ENCODE peak calls at places on chromosome 2, in ten cellular contexts. L is GM20000, X is mesothelial cell of epicardium, V is right lobe of liver, P is H9, S is astrocyte of the spinal cord, M is ovary, H is GM13976, N is astrocyte, B is fibroblast of lung. G is an unnamed sample.

GRCh38 chr2:150911766-150912280 is 349.8 kb downstream of the RBM43 start:
- DNase-seq in X (no peak), B (peak), H (no peak), L (no peak), M (peak), S (peak), N (peak), P (peak), V (peak), G (peak)

GRCh38 chr2:85419009-85419711 is 646 bp downstream of the SH2D6 start:
- DNase-seq in H (no peak), L (no peak), M (no peak), X (no peak), P (no peak), B (no peak), V (no peak), S (no peak), N (no peak), G (no peak)

GRCh38 chr2:43429366-43429765 is 166.5 kb downstream of the THADA start:
- DNase-seq in M (no peak), N (no peak), X (no peak), P (no peak), L (no peak), B (no peak), V (no peak), H (no peak), S (no peak), G (no peak)

GRCh38 chr2:170878505-170878904 is 50.5 kb upstream of the GORASP2 start:
- DNase-seq in S (peak), N (no peak), X (no peak), H (peak), V (no peak), M (no peak), B (peak), P (no peak), L (peak), G (no peak)

GRCh38 chr2:13193900-13194299 is 477.2 kb downstream of the TRIB2 start:
- DNase-seq in M (no peak), V (no peak), P (no peak), N (peak), H (peak), L (peak), X (no peak), B (peak), S (peak), G (no peak)

GRCh38 chr2:136767030-136767429 is 1.7 kb downstream of the THSD7B start:
- DNase-seq in N (no peak), B (no peak), S (no peak), P (no peak), L (no peak), V (no peak), H (no peak), M (no peak), X (no peak), G (no peak)

GRCh38 chr2:38178556-38179419 is 102.8 kb upstream of the CYP1B1 start:
- DNase-seq in X (no peak), S (peak), M (peak), H (peak), V (no peak), B (peak), P (no peak), N (peak), L (peak), G (peak)

GRCh38 chr2:10079192-10079930 is 850 bp downstream of the CYS1 start:
- DNase-seq in L (peak), N (peak), P (peak), V (no peak), X (no peak), H (peak), S (peak), B (peak), M (peak), G (no peak)

GRCh38 chr2:99771691-99772333 is 282.0 kb upstream of the REV1 start:
- DNase-seq in V (no peak), S (no peak), B (no peak), P (no peak), H (no peak), L (no peak), N (no peak), M (no peak), X (no peak), G (peak)

GRCh38 chr2:205730701-205731271 is 48.5 kb downstream of the NRP2 start:
- DNase-seq in X (no peak), P (no peak), N (peak), L (no peak), H (no peak), M (no peak), V (no peak), B (peak), S (peak), G (no peak)

GRCh38 chr2:120175000-120175581 is 48.1 kb downstream of the TMEM185B start:
- DNase-seq in N (peak), S (peak), L (peak), M (no peak), P (no peak), B (peak), X (no peak), V (no peak), H (peak), G (no peak)

GRCh38 chr2:63050916-63051794 is 525 bp downstream of the OTX1 start:
- DNase-seq in S (no peak), X (no peak), V (no peak), H (peak), M (no peak), N (no peak), B (no peak), L (peak), P (peak), G (no peak)

GRCh38 chr2:15149063-15149462 is 412.1 kb downstream of the NBAS start:
- DNase-seq in N (no peak), L (no peak), V (no peak), P (no peak), M (no peak), B (no peak), H (no peak), X (no peak), S (no peak), G (no peak)

GRCh38 chr2:129336276-129336675 is 643.2 kb upstream of the RAB6C start:
- DNase-seq in S (no peak), N (no peak), H (no peak), V (no peak), P (no peak), M (no peak), X (no peak), B (no peak), L (no peak), G (no peak)

GRCh38 chr2:152383702-152384101 is 48.7 kb downstream of the FMNL2 start:
- DNase-seq in S (no peak), N (peak), L (no peak), H (no peak), P (no peak), M (no peak), B (no peak), V (no peak), X (no peak), G (no peak)

GRCh38 chr2:85433511-85434089 is 15.1 kb downstream of the SH2D6 start:
- DNase-seq in H (no peak), N (peak), L (no peak), B (peak), X (no peak), V (peak), M (peak), S (peak), P (no peak), G (no peak)

GRCh38 chr2:161306919-161307318 is 1.3 kb upstream of the PSMD14 start:
- DNase-seq in N (no peak), V (no peak), H (no peak), P (peak), L (no peak), M (no peak), B (no peak), X (no peak), S (no peak), G (no peak)
- TF ChIP-seq CTCF in N (no peak), V (no peak), H (no peak), P (peak), L (no peak), M (no peak), B (no peak), X (no peak), S (no peak), G (no peak)

DNA sequence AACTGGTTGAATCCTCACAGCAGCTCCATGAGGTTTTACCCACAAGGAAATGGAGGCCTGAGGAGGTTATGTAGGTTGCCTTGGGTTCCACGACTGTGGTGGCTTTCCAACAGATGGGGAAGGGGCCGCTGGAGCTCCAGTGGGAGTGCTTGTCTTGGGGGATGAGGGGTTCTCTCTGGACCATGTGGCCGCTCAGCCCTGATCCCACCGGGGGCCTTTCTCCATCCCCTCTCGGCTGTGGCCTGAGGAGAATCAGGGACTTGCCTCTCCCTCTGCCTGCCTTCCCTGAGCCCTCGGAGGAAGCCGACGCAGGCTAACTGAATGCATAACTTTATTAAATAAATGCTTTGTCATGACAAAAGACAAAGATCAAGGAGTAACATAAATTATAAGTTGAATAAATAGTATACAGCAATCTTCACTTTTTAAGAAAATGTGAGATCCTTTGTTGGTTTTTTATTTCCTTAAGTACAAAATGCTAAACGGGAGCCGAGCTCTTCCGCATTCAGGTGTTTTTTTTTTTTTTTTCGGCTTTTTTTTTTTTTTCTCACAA is 23.5 kb downstream of the IGFBP5 start:
- DNase-seq in N (no peak), L (no peak), S (no peak), V (no peak), X (no peak), B (no peak), H (no peak), P (no peak), M (peak), G (no peak)
- TF ChIP-seq CTCF in N (no peak), L (no peak), S (no peak), V (no peak), X (no peak), B (no peak), H (no peak), P (no peak), M (no peak), G (no peak)

GRCh38 chr2:47262657-47263056 is 107.5 kb upstream of the STPG4 start:
- DNase-seq in S (no peak), B (no peak), P (no peak), X (no peak), V (no peak), N (no peak), L (no peak), M (no peak), H (no peak), G (no peak)
- TF ChIP-seq CTCF in S (no peak), B (no peak), P (no peak), X (no peak), V (no peak), N (no peak), L (no peak), M (no peak), H (no peak), G (no peak)

GRCh38 chr2:185526156-185526555 is 212.4 kb upstream of the FSIP2 start:
- DNase-seq in M (no peak), H (no peak), B (no peak), N (no peak), L (no peak), X (no peak), P (no peak), S (no peak), V (no peak), G (no peak)

DNA sequence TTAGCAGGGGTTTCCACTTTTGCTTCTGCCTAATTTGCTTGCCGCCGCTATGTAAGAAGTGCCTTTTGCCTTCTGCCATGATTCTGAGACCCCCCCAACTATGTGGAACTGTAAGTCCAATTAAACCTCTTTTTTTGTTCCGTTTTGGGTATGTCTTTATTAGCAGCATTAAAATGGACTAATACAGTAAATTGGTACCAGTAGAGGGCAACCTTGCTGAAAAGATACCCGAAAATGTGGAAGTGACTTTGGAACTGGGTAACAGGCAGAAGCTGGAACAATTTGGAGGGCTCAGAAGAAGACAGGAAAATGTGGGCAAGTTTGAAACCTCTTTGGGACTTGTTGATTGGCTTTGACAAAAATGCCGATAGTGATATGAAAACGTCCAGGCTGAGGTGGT is 216.1 kb upstream of the FSIP2 start:
- DNase-seq in H (no peak), L (no peak), B (no peak), X (no peak), N (no peak), M (no peak), V (no peak), P (no peak), S (no peak), G (no peak)
- TF ChIP-seq CTCF in H (no peak), L (no peak), B (no peak), X (no peak), N (no peak), M (no peak), V (no peak), P (peak), S (no peak), G (no peak)

GRCh38 chr2:103119352-103119751 is 357.5 kb downstream of the TMEM182 start:
- DNase-seq in P (no peak), X (no peak), S (no peak), M (no peak), H (no peak), L (no peak), N (no peak), B (no peak), V (no peak), G (no peak)
- TF ChIP-seq CTCF in P (no peak), X (no peak), S (no peak), M (no peak), H (no peak), L (no peak), N (no peak), B (no peak), V (no peak), G (no peak)

GRCh38 chr2:217932661-217933325 is 70.0 kb downstream of the TNS1 start:
- DNase-seq in M (no peak), N (peak), H (no peak), L (no peak), X (no peak), P (no peak), B (peak), S (no peak), V (no peak), G (no peak)
- TF ChIP-seq CTCF in M (no peak), N (no peak), H (no peak), L (no peak), X (no peak), P (peak), B (peak), S (peak), V (no peak), G (no peak)

DNA sequence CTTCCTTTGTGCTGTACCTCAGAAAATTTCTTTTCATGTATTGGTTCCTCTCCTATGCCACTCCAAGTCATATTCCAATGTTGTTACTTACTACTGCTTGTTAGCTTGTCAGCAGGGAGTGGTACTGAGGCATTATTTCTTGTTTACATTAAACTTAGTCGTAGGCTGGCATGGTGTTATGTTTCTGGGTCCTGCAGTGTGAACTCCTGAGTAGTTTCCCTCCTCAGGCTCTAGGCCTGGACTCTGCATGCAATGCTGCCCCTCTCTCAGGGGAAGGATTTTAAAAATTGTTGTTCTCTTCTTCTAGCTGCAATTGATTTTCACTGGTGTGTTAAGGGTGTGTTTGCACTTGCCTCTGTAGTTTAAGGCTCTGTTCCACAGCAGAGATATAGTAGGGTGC is 671.6 kb downstream of the PLCL1 start:
- DNase-seq in L (no peak), N (no peak), S (no peak), V (no peak), B (no peak), M (no peak), P (no peak), X (no peak), H (no peak), G (no peak)
- TF ChIP-seq CTCF in L (no peak), N (no peak), S (no peak), V (no peak), B (no peak), M (no peak), P (no peak), X (no peak), H (no peak), G (no peak)

G was measured in CD14-positive monocyte.